ENCODE peak calls at places on chromosome 9, in five cellular contexts. One of them, this sample, is unnamed.

GRCh38 chr9:124771021-124771866 is at the start of gene NR6A1:
- DNase-seq in transverse colon: peak; percentile 98
- DNase-seq in PC-3: peak; percentile 94
- DNase-seq in heart right ventricle: peak; percentile 97
- DNase-seq in A673: peak; percentile 99
- DNase-seq in this sample: peak; percentile 98

GRCh38 chr9:131397100-131397790 is 3.4 kb downstream of the PRRC2B start:
- DNase-seq in heart right ventricle: no peak
- DNase-seq in transverse colon: no peak
- DNase-seq in PC-3: peak; percentile 57
- DNase-seq in A673: no peak
- DNase-seq in this sample: no peak

GRCh38 chr9:83965350-83966208 is 14.4 kb downstream of the HNRNPK start:
- DNase-seq in transverse colon: no peak
- DNase-seq in heart right ventricle: no peak
- DNase-seq in A673: no peak
- DNase-seq in PC-3: no peak
- DNase-seq in this sample: no peak

GRCh38 chr9:34654317-34655083 is 2.5 kb downstream of the IL11RA start:
- DNase-seq in PC-3: no peak
- DNase-seq in heart right ventricle: peak; percentile 79
- DNase-seq in A673: peak; percentile 72
- DNase-seq in transverse colon: peak; percentile 51
- DNase-seq in this sample: no peak

GRCh38 chr9:70983723-70984280 is 137.6 kb downstream of the TRPM3 start:
- DNase-seq in PC-3: no peak
- DNase-seq in transverse colon: no peak
- DNase-seq in heart right ventricle: no peak
- DNase-seq in A673: no peak
- DNase-seq in this sample: no peak

GRCh38 chr9:34796924-34797323 is 87.0 kb upstream of the CCL21 start:
- DNase-seq in transverse colon: no peak
- DNase-seq in A673: no peak
- DNase-seq in heart right ventricle: no peak
- DNase-seq in PC-3: no peak
- DNase-seq in this sample: no peak

GRCh38 chr9:118829334-118829733 is 539.9 kb downstream of the BRINP1 start:
- DNase-seq in transverse colon: no peak
- DNase-seq in A673: no peak
- DNase-seq in heart right ventricle: no peak
- DNase-seq in PC-3: no peak
- DNase-seq in this sample: no peak

GRCh38 chr9:36997414-36997813 is 36.7 kb downstream of the PAX5 start:
- DNase-seq in transverse colon: no peak
- DNase-seq in heart right ventricle: no peak
- DNase-seq in PC-3: peak; percentile 65
- DNase-seq in A673: peak; percentile 51
- DNase-seq in this sample: no peak

GRCh38 chr9:132506907-132507669 is 75.3 kb upstream of the BARHL1 start:
- DNase-seq in PC-3: peak; percentile 23
- DNase-seq in A673: no peak
- DNase-seq in transverse colon: no peak
- DNase-seq in heart right ventricle: no peak
- DNase-seq in this sample: no peak

GRCh38 chr9:127931092-127931881 is 710 bp upstream of the PIP5KL1 start:
- DNase-seq in A673: peak; percentile 59
- DNase-seq in heart right ventricle: no peak
- DNase-seq in transverse colon: no peak
- DNase-seq in PC-3: peak; percentile 22
- DNase-seq in this sample: no peak

GRCh38 chr9:68538200-68538599 is 2.5 kb downstream of the TMEM252 start:
- DNase-seq in transverse colon: no peak
- DNase-seq in PC-3: peak; percentile 23
- DNase-seq in A673: no peak
- DNase-seq in heart right ventricle: no peak
- DNase-seq in this sample: no peak

GRCh38 chr9:136103651-136104487 is 8.8 kb upstream of the NACC2 start:
- DNase-seq in A673: no peak
- DNase-seq in PC-3: no peak
- DNase-seq in heart right ventricle: no peak
- DNase-seq in transverse colon: peak; percentile 51
- DNase-seq in this sample: peak; percentile 63

GRCh38 chr9:3480353-3480655 is 45.5 kb downstream of the RFX3 start:
- DNase-seq in PC-3: no peak
- DNase-seq in heart right ventricle: no peak
- DNase-seq in transverse colon: no peak
- DNase-seq in A673: no peak
- DNase-seq in this sample: no peak

GRCh38 chr9:114008667-114009410 is 69.3 kb downstream of the AMBP start:
- DNase-seq in PC-3: no peak
- DNase-seq in A673: no peak
- DNase-seq in transverse colon: no peak
- DNase-seq in heart right ventricle: no peak
- DNase-seq in this sample: no peak

GRCh38 chr9:4904322-4905134 is 80.5 kb upstream of the JAK2 start:
- DNase-seq in PC-3: peak; percentile 89
- DNase-seq in A673: no peak
- DNase-seq in heart right ventricle: no peak
- DNase-seq in transverse colon: no peak
- DNase-seq in this sample: no peak

GRCh38 chr9:106757539-106757938 is 105.4 kb upstream of the ZNF462 start:
- DNase-seq in transverse colon: no peak
- DNase-seq in A673: peak; percentile 6
- DNase-seq in PC-3: no peak
- DNase-seq in heart right ventricle: no peak
- DNase-seq in this sample: no peak

GRCh38 chr9:110452227-110452801 is 114.7 kb upstream of the TXNDC8 start:
- DNase-seq in transverse colon: no peak
- DNase-seq in A673: peak; percentile 17
- DNase-seq in PC-3: peak; percentile 50
- DNase-seq in heart right ventricle: no peak
- DNase-seq in this sample: no peak

GRCh38 chr9:95143591-95144561 is 173.6 kb downstream of the FANCC start:
- DNase-seq in heart right ventricle: peak; percentile 71
- DNase-seq in A673: no peak
- DNase-seq in transverse colon: peak; percentile 77
- DNase-seq in PC-3: no peak
- DNase-seq in this sample: peak; percentile 79

GRCh38 chr9:16335788-16336580 is 534.5 kb downstream of the BNC2 start:
- DNase-seq in heart right ventricle: peak; percentile 44
- DNase-seq in A673: no peak
- DNase-seq in transverse colon: peak; percentile 43
- DNase-seq in PC-3: peak; percentile 95
- DNase-seq in this sample: peak; percentile 44

GRCh38 chr9:95014917-95015316 is 288.4 kb downstream of the AOPEP start:
- DNase-seq in heart right ventricle: no peak
- DNase-seq in PC-3: no peak
- DNase-seq in A673: no peak
- DNase-seq in transverse colon: no peak
- DNase-seq in this sample: no peak

GRCh38 chr9:112007575-112008240 is 111.1 kb downstream of the UGCG start:
- DNase-seq in PC-3: no peak
- DNase-seq in A673: no peak
- DNase-seq in heart right ventricle: no peak
- DNase-seq in transverse colon: no peak
- DNase-seq in this sample: no peak

GRCh38 chr9:93668261-93668871 is 92.0 kb downstream of the PHF2 start:
- DNase-seq in PC-3: no peak
- DNase-seq in A673: peak; percentile 18
- DNase-seq in heart right ventricle: no peak
- DNase-seq in transverse colon: peak; percentile 4
- DNase-seq in this sample: peak; percentile 21

DNA sequence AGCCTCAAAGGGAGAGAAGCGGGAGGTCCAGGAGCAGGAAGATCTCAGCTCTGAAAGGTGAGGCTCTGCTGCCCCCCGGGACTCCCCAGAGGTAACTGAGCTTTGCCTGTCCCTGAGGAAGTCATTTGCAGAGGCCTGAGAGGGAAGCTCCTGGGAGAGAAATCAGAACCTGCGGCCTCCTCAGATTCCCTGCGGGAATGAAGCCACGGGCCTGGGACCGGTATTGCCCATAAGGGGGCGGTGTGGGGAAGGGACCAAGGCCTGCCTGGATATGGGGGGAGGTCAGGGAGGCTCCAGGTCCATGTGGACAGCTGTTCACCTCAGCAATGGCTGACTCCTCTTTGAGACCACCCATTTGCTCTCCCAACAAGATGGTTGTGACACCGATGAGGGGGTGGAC is 1.3 kb downstream of the SPATA31E1 start:
- DNase-seq in PC-3: no peak
- DNase-seq in transverse colon: no peak
- DNase-seq in A673: no peak
- DNase-seq in heart right ventricle: no peak
- DNase-seq in this sample: no peak
- TF ChIP-seq CTCF in PC-3: peak; percentile 32
- TF ChIP-seq CTCF in transverse colon: no peak
- TF ChIP-seq CTCF in A673: peak; percentile 48
- TF ChIP-seq CTCF in heart right ventricle: no peak
- TF ChIP-seq CTCF in this sample: no peak

DNA sequence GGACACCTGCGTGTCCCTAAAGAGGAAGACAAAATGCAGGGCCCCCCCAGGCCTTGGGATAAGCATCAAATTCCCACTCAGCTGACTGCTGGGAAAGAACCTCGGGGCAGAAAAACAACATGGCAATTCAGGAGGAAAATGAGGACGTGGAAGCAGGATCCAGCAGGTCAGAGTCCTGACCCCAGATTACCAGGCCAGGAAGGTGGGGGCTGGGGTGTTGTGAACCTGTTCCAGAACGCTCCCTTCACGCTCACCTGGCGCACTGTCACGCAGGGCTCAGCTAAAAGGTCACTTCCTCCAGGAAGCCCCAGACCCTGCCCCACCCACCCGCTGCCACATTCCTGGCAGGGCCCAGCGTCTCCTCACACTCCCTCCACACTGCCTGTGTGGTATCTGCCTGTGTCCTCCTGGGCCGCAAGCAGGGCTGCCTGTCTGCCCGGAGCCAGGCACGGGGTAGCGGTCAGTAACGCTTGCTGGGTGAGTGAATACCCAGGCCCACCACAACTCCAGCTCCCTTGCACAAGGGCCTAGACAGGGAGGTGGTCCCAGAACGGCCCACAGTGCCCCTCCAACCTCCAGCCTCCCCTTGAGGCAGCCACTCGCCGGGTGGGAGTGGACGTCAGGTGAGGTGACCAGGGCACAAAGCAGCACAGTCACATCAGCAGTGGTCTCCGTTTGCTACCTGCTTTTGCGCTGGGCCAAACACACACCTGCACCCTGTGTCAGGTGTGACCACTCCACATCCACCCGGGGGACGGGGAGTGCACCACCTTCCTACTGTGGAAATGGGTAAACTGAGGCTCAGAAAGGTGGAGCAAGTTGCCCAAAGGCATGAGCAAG is 18.1 kb downstream of the VAV2 start:
- DNase-seq in A673: no peak
- DNase-seq in PC-3: no peak
- DNase-seq in heart right ventricle: no peak
- DNase-seq in transverse colon: peak; percentile 77
- DNase-seq in this sample: peak; percentile 75
- H3K9me3 ChIP-seq in A673: no peaks in the 10 kb centered on the region
- H3K9me3 ChIP-seq in PC-3: no peaks in the 10 kb centered on the region
- H3K9me3 ChIP-seq in heart right ventricle: no peaks in the 10 kb centered on the region
- H3K9me3 ChIP-seq in transverse colon: no peaks in the 10 kb centered on the region
- H3K9me3 ChIP-seq in this sample: no peaks in the 10 kb centered on the region

GRCh38 chr9:306907-307306 is 92.2 kb downstream of the DOCK8 start:
- DNase-seq in A673: no peak
- DNase-seq in PC-3: peak; percentile 10
- DNase-seq in transverse colon: peak; percentile 35
- DNase-seq in heart right ventricle: no peak
- DNase-seq in this sample: no peak
- TF ChIP-seq CTCF in A673: peak; percentile 13
- TF ChIP-seq CTCF in PC-3: peak; percentile 34
- TF ChIP-seq CTCF in transverse colon: peak; percentile 31
- TF ChIP-seq CTCF in heart right ventricle: no peak
- TF ChIP-seq CTCF in this sample: no peak

DNA sequence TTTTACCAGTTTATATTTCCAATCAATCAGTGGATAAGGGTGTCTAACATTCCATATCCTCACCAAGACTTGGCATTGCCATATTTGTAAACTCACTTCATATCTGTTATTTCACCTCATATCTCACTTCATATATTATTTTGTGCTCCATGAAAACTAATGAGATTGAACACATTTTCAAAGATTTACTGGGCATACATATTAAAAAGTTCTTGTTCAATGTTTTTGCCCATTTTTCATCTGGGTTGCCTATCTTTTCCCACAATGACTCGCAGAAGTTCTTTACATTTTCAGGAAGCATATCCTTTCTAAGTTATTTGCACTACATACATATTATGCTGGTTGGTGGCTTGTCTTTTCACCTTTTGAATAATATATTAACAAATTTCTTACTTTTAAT is 15.3 kb downstream of the ZNF510 start:
- DNase-seq in A673: no peak
- DNase-seq in transverse colon: no peak
- DNase-seq in heart right ventricle: no peak
- DNase-seq in PC-3: no peak
- DNase-seq in this sample: no peak
- H3K9me3 ChIP-seq in A673: peaks cover 85% of the 10 kb centered on the region
- H3K9me3 ChIP-seq in transverse colon: peaks cover 98% of the 10 kb centered on the region
- H3K9me3 ChIP-seq in heart right ventricle: no peaks in the 10 kb centered on the region
- H3K9me3 ChIP-seq in PC-3: peaks cover 50% of the 10 kb centered on the region
- H3K9me3 ChIP-seq in this sample: peaks cover 95% of the 10 kb centered on the region

DNA sequence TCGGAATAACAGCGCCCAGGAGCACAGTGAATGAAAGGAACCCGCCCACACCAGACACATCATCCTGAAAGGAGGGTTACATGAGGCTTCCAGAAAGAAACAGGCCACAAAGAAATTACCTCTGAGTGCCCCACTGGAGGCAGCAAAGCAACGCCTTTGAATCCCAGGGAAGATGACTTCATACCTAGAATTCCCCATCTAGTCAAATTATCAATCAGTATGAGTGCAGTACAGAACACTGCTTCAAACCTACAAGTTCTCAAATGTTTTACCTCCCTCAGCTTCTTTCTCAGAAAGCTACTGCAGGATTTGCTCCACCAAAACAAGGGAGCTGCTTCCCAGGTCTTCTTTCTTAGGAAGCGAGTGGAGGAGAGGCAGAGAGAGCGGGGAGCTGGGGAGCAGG is 87.2 kb downstream of the SEMA4D start:
- DNase-seq in PC-3: peak; percentile 22
- DNase-seq in A673: no peak
- DNase-seq in transverse colon: no peak
- DNase-seq in heart right ventricle: no peak
- DNase-seq in this sample: no peak
- TF ChIP-seq CTCF in PC-3: peak; percentile 43
- TF ChIP-seq CTCF in A673: no peak
- TF ChIP-seq CTCF in transverse colon: no peak
- TF ChIP-seq CTCF in heart right ventricle: no peak
- TF ChIP-seq CTCF in this sample: no peak

GRCh38 chr9:138117101-138117750 is 239.6 kb downstream of the CACNA1B start:
- DNase-seq in transverse colon: no peak
- DNase-seq in A673: no peak
- DNase-seq in heart right ventricle: no peak
- DNase-seq in PC-3: no peak
- DNase-seq in this sample: no peak

GRCh38 chr9:138114501-138115245 is 237.1 kb downstream of the CACNA1B start:
- DNase-seq in heart right ventricle: no peak
- DNase-seq in transverse colon: no peak
- DNase-seq in PC-3: no peak
- DNase-seq in A673: no peak
- DNase-seq in this sample: no peak

GRCh38 chr9:138115506-138115905 is 237.9 kb downstream of the CACNA1B start:
- DNase-seq in transverse colon: no peak
- DNase-seq in heart right ventricle: no peak
- DNase-seq in PC-3: no peak
- DNase-seq in A673: no peak
- DNase-seq in this sample: no peak

GRCh38 chr9:138117836-138118235 is 240.3 kb downstream of the CACNA1B start:
- DNase-seq in heart right ventricle: no peak
- DNase-seq in transverse colon: no peak
- DNase-seq in A673: no peak
- DNase-seq in PC-3: no peak
- DNase-seq in this sample: no peak

GRCh38 chr9:138116521-138116920 is 238.9 kb downstream of the CACNA1B start:
- DNase-seq in PC-3: no peak
- DNase-seq in heart right ventricle: no peak
- DNase-seq in A673: no peak
- DNase-seq in transverse colon: no peak
- DNase-seq in this sample: no peak
- H3K9me3 ChIP-seq in PC-3: no peaks in the 10 kb centered on the region
- H3K9me3 ChIP-seq in heart right ventricle: no peaks in the 10 kb centered on the region
- H3K9me3 ChIP-seq in A673: no peaks in the 10 kb centered on the region
- H3K9me3 ChIP-seq in transverse colon: no peaks in the 10 kb centered on the region
- H3K9me3 ChIP-seq in this sample: no peaks in the 10 kb centered on the region